ENCODE peak calls at places on chromosomes 6 and 20, in five cellular contexts. F, D, J, V and A are unnamed samples. For H3K9me2, the result is how much of the 10 kb centered on the place peaks cover.

GRCh38 chr6:116278853-116279231 is 888 bp downstream of the TSPYL1 start:
- DNase-seq in J (peak), F (no peak), V (peak), D (no peak), A (peak)

GRCh38 chr6:5998741-5999687 is 7.7 kb downstream of the NRN1 start:
- DNase-seq in F (no peak), V (peak), D (no peak), J (peak), A (no peak)

GRCh38 chr20:20009784-20010253 is 7.3 kb upstream of the NAA20 start:
- DNase-seq in F (no peak), V (no peak), J (peak), D (no peak), A (no peak)

GRCh38 chr20:6058684-6059295 is 4.9 kb upstream of the LRRN4 start:
- DNase-seq in J (no peak), F (no peak), V (no peak), D (no peak), A (no peak)

GRCh38 chr6:72650081-72650745 is 28.3 kb downstream of the KCNQ5 start:
- DNase-seq in J (no peak), F (no peak), D (no peak), V (no peak), A (no peak)

GRCh38 chr6:39396854-39397253 is 74.4 kb upstream of the KCNK16 start:
- DNase-seq in V (no peak), F (no peak), J (no peak), D (no peak), A (no peak)

GRCh38 chr6:81625216-81625615 is 127.3 kb downstream of the TENT5A start:
- DNase-seq in F (no peak), D (no peak), V (no peak), J (no peak), A (no peak)

GRCh38 chr6:6730831-6731230 is 142.3 kb downstream of the LY86 start:
- DNase-seq in F (no peak), J (no peak), V (no peak), D (no peak), A (no peak)

GRCh38 chr6:112881828-112882227 is 534.7 kb downstream of the RFPL4B start:
- DNase-seq in F (no peak), V (no peak), D (no peak), J (no peak), A (no peak)

GRCh38 chr6:161882196-161882595 is 608.3 kb upstream of the AGPAT4 start:
- DNase-seq in J (peak), V (no peak), F (no peak), D (no peak), A (no peak)

GRCh38 chr6:79586548-79586947 is 44.6 kb upstream of the SH3BGRL2 start:
- DNase-seq in D (peak), V (peak), F (peak), J (peak), A (no peak)

GRCh38 chr6:155528982-155529453 is 73.4 kb upstream of the NOX3 start:
- DNase-seq in V (no peak), D (peak), J (no peak), F (no peak), A (peak)

GRCh38 chr6:4664117-4664626 is 112.0 kb upstream of the CDYL start:
- DNase-seq in V (no peak), D (no peak), F (no peak), J (no peak), A (no peak)

GRCh38 chr6:149806127-149806526 is 56.6 kb downstream of the PCMT1 start:
- DNase-seq in J (no peak), D (peak), V (no peak), F (no peak), A (no peak)

GRCh38 chr6:134031696-134032255 is 20.6 kb downstream of the SLC2A12 start:
- DNase-seq in D (no peak), J (no peak), F (no peak), V (no peak), A (no peak)

GRCh38 chr6:26016326-26017275 is 54.0 kb downstream of the TRIM38 start:
- DNase-seq in J (no peak), D (no peak), V (no peak), F (no peak), A (no peak)

GRCh38 chr20:50187403-50188051 is 3.1 kb upstream of the CEBPB start:
- DNase-seq in J (peak), V (no peak), F (no peak), D (no peak), A (no peak)

GRCh38 chr6:113994934-113995342 is 24.0 kb upstream of the HDAC2 start:
- DNase-seq in J (peak), D (peak), V (peak), F (peak), A (peak)

GRCh38 chr20:41213150-41213820 is 75.9 kb downstream of the PLCG1 start:
- DNase-seq in J (no peak), F (no peak), D (no peak), V (peak), A (no peak)

GRCh38 chr6:134816780-134817179 is 133.1 kb downstream of the ALDH8A1 start:
- DNase-seq in F (no peak), V (no peak), D (no peak), J (no peak), A (no peak)

DNA sequence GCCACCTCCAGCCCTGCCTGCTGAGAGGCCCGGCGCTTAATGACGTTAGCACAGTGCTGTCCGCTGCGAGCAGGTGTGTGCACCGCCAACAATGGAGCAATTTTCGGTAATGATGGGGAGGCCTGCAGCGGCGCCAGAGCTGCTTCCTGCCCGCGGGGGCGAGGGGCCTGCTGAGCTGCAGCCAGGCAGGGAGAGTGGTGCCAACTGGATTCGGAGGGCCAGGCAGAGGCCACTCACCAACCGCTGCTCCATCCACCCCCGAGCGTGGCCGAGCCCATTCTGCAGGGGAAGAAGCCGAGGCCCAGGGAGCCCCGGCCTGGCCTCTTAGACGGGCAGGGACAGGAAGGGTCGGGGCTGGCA is 9.6 kb downstream of the HRH3 start:
- DNase-seq in V (peak), J (no peak), D (no peak), F (no peak), A (no peak)
- H3K9me2 ChIP-seq in V (under half), J (under half), D (under half), F (under half), A (under half)

GRCh38 chr20:51412991-51413471 is 129.5 kb downstream of the NFATC2 start:
- DNase-seq in V (peak), F (no peak), J (no peak), D (no peak), A (no peak)

GRCh38 chr20:51416532-51417244 is 125.8 kb downstream of the NFATC2 start:
- DNase-seq in V (no peak), F (no peak), J (no peak), D (no peak), A (no peak)

GRCh38 chr20:51411867-51412266 is 130.7 kb downstream of the NFATC2 start:
- DNase-seq in V (peak), F (no peak), J (peak), D (no peak), A (no peak)

GRCh38 chr20:51412333-51412761 is 130.2 kb downstream of the NFATC2 start:
- DNase-seq in V (peak), D (no peak), J (no peak), F (no peak), A (no peak)

GRCh38 chr20:51413753-51414323 is 128.7 kb downstream of the NFATC2 start:
- DNase-seq in J (no peak), D (no peak), V (no peak), F (no peak), A (no peak)
- H3K9me2 ChIP-seq in J (under half), D (under half), V (under half), F (under half), A (under half)

GRCh38 chr6:34148864-34149810 is 3.2 kb upstream of the GRM4 start:
- DNase-seq in F (no peak), V (peak), J (no peak), D (no peak), A (no peak)
- H3K9me2 ChIP-seq in F (under half), V (under half), J (under half), D (under half), A (under half)

GRCh38 chr6:137776256-137776655 is 90.8 kb upstream of the TNFAIP3 start:
- DNase-seq in V (no peak), D (no peak), F (no peak), J (no peak), A (no peak)

GRCh38 chr6:137776786-137777185 is 90.3 kb upstream of the TNFAIP3 start:
- DNase-seq in D (no peak), J (no peak), V (no peak), F (no peak), A (no peak)

GRCh38 chr6:137775720-137776119 is 91.3 kb upstream of the TNFAIP3 start:
- DNase-seq in D (no peak), V (no peak), J (no peak), F (no peak), A (no peak)

GRCh38 chr6:137777299-137778075 is 89.6 kb upstream of the TNFAIP3 start:
- DNase-seq in J (no peak), V (no peak), D (no peak), F (no peak), A (no peak)

GRCh38 chr6:137775192-137775591 is 91.9 kb upstream of the TNFAIP3 start:
- DNase-seq in D (no peak), F (no peak), V (no peak), J (no peak), A (no peak)
- H3K9me2 ChIP-seq in D (under half), F (under half), V (under half), J (under half), A (under half)

DNA sequence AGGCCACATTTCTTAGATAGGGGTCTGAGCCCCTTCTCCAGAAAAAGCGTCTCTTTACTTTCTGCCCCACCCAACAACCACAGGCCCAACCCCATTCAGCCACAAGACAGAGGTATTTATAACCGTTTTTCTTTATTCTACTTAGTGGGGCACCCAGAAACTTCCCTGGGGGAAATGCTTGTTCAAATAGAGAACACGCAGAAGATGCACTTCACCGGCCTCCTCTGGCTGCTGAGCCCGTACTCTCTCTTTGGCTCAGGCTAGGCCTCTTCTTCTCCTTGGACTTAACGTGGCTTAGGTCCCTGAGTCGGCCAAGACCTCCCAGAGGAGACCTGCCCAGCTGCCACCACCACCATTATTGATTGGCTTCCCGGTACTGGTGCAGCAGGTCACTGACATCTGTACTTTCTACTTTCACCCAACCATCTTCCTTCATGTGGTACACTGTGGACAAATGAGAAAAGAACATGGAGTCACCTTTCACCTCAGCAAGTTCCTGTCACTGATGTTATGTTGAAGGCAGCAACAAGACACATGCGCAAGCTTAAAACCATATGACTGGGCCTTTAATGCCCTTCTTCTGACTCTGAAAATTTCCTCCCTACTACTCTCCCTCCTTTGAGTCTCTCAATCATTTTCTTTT is 2.2 kb upstream of the TAP2 start:
- DNase-seq in D (no peak), J (no peak), F (no peak), V (no peak), A (no peak)
- H3K9me2 ChIP-seq in D (under half), J (under half), F (under half), V (under half), A (under half)

GRCh38 chr6:42086046-42086664 is 35.8 kb downstream of the TAF8 start:
- DNase-seq in J (peak), F (no peak), V (no peak), D (no peak), A (no peak)
- H3K9me2 ChIP-seq in J (under half), F (under half), V (under half), D (under half), A (under half)